ENCODE peak calls at places on chromosomes 5 and 9, in five cellular contexts. I, R, P, D and O are unnamed samples.

GRCh38 chr9:113154471-113154870 is 3.7 kb downstream of the SLC31A2 start:
- DNase-seq in P (no peak), I (peak), D (no peak), R (peak), O (peak)

GRCh38 chr5:172553167-172553566 is 87.9 kb upstream of the NEURL1B start:
- DNase-seq in I (no peak), R (no peak), D (no peak), P (no peak), O (no peak)

GRCh38 chr5:135310328-135310989 is 88.6 kb downstream of the MACROH2A1 start:
- DNase-seq in R (peak), I (peak), P (no peak), D (no peak), O (peak)

GRCh38 chr9:138052635-138053320 is 175.2 kb downstream of the CACNA1B start:
- DNase-seq in D (no peak), R (no peak), P (peak), I (no peak), O (no peak)

GRCh38 chr5:176531902-176532493 is 5.2 kb downstream of the RNF44 start:
- DNase-seq in R (no peak), P (no peak), D (no peak), I (no peak), O (no peak)

GRCh38 chr5:10351199-10351881 is 2.2 kb upstream of the MARCHF6 start:
- DNase-seq in I (peak), D (no peak), P (no peak), R (peak), O (no peak)

GRCh38 chr5:41787257-41787656 is 83.0 kb downstream of the OXCT1 start:
- DNase-seq in D (no peak), P (no peak), R (no peak), I (peak), O (no peak)

GRCh38 chr5:158313739-158314464 is 455.0 kb upstream of the CLINT1 start:
- DNase-seq in I (no peak), P (no peak), R (no peak), D (no peak), O (peak)

GRCh38 chr9:135989722-135990467 is 28.7 kb upstream of the UBAC1 start:
- DNase-seq in R (no peak), D (peak), I (no peak), P (no peak), O (no peak)

GRCh38 chr5:127833999-127834953 is 131.1 kb downstream of the CCDC192 start:
- DNase-seq in P (no peak), D (no peak), I (peak), R (peak), O (peak)

GRCh38 chr5:14165375-14166091 is 22.4 kb downstream of the TRIO start:
- DNase-seq in P (no peak), D (no peak), I (peak), R (peak), O (peak)

GRCh38 chr5:181260720-181261319 is at the start of gene TRIM52:
- DNase-seq in I (peak), P (peak), D (no peak), R (peak), O (peak)

GRCh38 chr5:66933066-66933465 is 263.5 kb downstream of the CD180 start:
- DNase-seq in I (peak), R (peak), D (no peak), P (no peak), O (peak)

GRCh38 chr9:27154923-27155322 is 45.9 kb downstream of the TEK start:
- DNase-seq in D (no peak), P (no peak), I (peak), R (peak), O (peak)